ENCODE peak calls at places on chromosomes 16 and 17, in eight cellular contexts. One of them, this sample, is unnamed.

GRCh38 chr16:58032710-58033293 is 7.2 kb downstream of the MMP15 start:
- DNase-seq in LHCN-M2: no peak
- DNase-seq in AG04450: no peak
- DNase-seq in fibroblast of the conjunctiva: no peak
- DNase-seq in T-helper 1 cell: no peak
- DNase-seq in left ventricle myocardium inferior: peak; percentile 62
- DNase-seq in T-helper 2 cell: no peak
- DNase-seq in naive thymus-derived CD4-positive, alpha-beta T cell: no peak
- DNase-seq in this sample: no peak

GRCh38 chr16:676565-677297 is 1.3 kb downstream of the RHBDL1 start:
- DNase-seq in LHCN-M2: no peak
- DNase-seq in AG04450: no peak
- DNase-seq in fibroblast of the conjunctiva: no peak
- DNase-seq in T-helper 1 cell: peak; percentile 45
- DNase-seq in left ventricle myocardium inferior: no peak
- DNase-seq in T-helper 2 cell: no peak
- DNase-seq in naive thymus-derived CD4-positive, alpha-beta T cell: no peak
- DNase-seq in this sample: no peak

GRCh38 chr16:14155572-14156213 is 84.6 kb downstream of the MRTFB start:
- DNase-seq in LHCN-M2: no peak
- DNase-seq in AG04450: no peak
- DNase-seq in fibroblast of the conjunctiva: no peak
- DNase-seq in T-helper 1 cell: no peak
- DNase-seq in left ventricle myocardium inferior: no peak
- DNase-seq in T-helper 2 cell: no peak
- DNase-seq in naive thymus-derived CD4-positive, alpha-beta T cell: no peak
- DNase-seq in this sample: no peak

GRCh38 chr17:42706732-42707131 is 24.4 kb downstream of the CNTNAP1 start:
- DNase-seq in LHCN-M2: no peak
- DNase-seq in AG04450: no peak
- DNase-seq in fibroblast of the conjunctiva: no peak
- DNase-seq in T-helper 1 cell: peak; percentile 19
- DNase-seq in left ventricle myocardium inferior: no peak
- DNase-seq in T-helper 2 cell: peak; percentile 29
- DNase-seq in naive thymus-derived CD4-positive, alpha-beta T cell: peak; percentile 35
- DNase-seq in this sample: no peak

GRCh38 chr17:38464723-38465419 is 36.6 kb downstream of the ARHGAP23 start:
- DNase-seq in LHCN-M2: peak; percentile 88
- DNase-seq in AG04450: peak; percentile 83
- DNase-seq in fibroblast of the conjunctiva: peak; percentile 91
- DNase-seq in T-helper 1 cell: no peak
- DNase-seq in left ventricle myocardium inferior: peak; percentile 84
- DNase-seq in T-helper 2 cell: no peak
- DNase-seq in naive thymus-derived CD4-positive, alpha-beta T cell: no peak
- DNase-seq in this sample: no peak

GRCh38 chr17:7250655-7251329 is 742 bp downstream of the CTDNEP1 start:
- DNase-seq in LHCN-M2: no peak
- DNase-seq in AG04450: no peak
- DNase-seq in fibroblast of the conjunctiva: no peak
- DNase-seq in T-helper 1 cell: no peak
- DNase-seq in left ventricle myocardium inferior: no peak
- DNase-seq in T-helper 2 cell: no peak
- DNase-seq in naive thymus-derived CD4-positive, alpha-beta T cell: no peak
- DNase-seq in this sample: no peak

GRCh38 chr17:27755706-27756466 is 44.4 kb downstream of the NOS2 start:
- DNase-seq in LHCN-M2: no peak
- DNase-seq in AG04450: no peak
- DNase-seq in fibroblast of the conjunctiva: no peak
- DNase-seq in T-helper 1 cell: no peak
- DNase-seq in left ventricle myocardium inferior: no peak
- DNase-seq in T-helper 2 cell: no peak
- DNase-seq in naive thymus-derived CD4-positive, alpha-beta T cell: no peak
- DNase-seq in this sample: no peak

GRCh38 chr17:65698381-65699061 is 137.1 kb upstream of the AXIN2 start:
- DNase-seq in LHCN-M2: peak; percentile 23
- DNase-seq in AG04450: peak; percentile 34
- DNase-seq in fibroblast of the conjunctiva: no peak
- DNase-seq in T-helper 1 cell: no peak
- DNase-seq in left ventricle myocardium inferior: no peak
- DNase-seq in T-helper 2 cell: no peak
- DNase-seq in naive thymus-derived CD4-positive, alpha-beta T cell: no peak
- DNase-seq in this sample: no peak

GRCh38 chr17:4043862-4044261 is 79.6 kb upstream of the ATP2A3 start:
- DNase-seq in LHCN-M2: no peak
- DNase-seq in AG04450: no peak
- DNase-seq in fibroblast of the conjunctiva: no peak
- DNase-seq in T-helper 1 cell: peak; percentile 34
- DNase-seq in left ventricle myocardium inferior: no peak
- DNase-seq in T-helper 2 cell: no peak
- DNase-seq in naive thymus-derived CD4-positive, alpha-beta T cell: peak; percentile 16
- DNase-seq in this sample: no peak